ENCODE peak calls at places on chromosomes 13 and 19, in ten cellular contexts. L is foreskin fibroblast, V is endodermal cell, Q is fibroblast of lung, M is PC-9, B is epithelial cell of proximal tubule, P is HFF-Myc, D is heart right ventricle, Z is kidney, I is astrocyte of the spinal cord. G is an unnamed sample.

GRCh38 chr19:29524912-29525870 is 603 bp upstream of the VSTM2B start:
- DNase-seq in P (no peak), Z (peak), Q (no peak), L (no peak), I (no peak), B (no peak), V (peak), D (no peak), M (no peak), G (no peak)

GRCh38 chr19:34851277-34851804 is 75.4 kb upstream of the ZNF30 start:
- DNase-seq in M (no peak), D (no peak), I (no peak), L (no peak), Z (no peak), B (no peak), Q (no peak), V (peak), P (no peak), G (no peak)

GRCh38 chr19:30064021-30064699 is 122.1 kb downstream of the URI1 start:
- DNase-seq in B (no peak), Q (no peak), L (no peak), Z (peak), I (no peak), P (no peak), D (no peak), V (peak), M (no peak), G (no peak)

GRCh38 chr19:7467009-7467989 is 21.5 kb downstream of the PEX11G start:
- DNase-seq in B (no peak), I (no peak), P (no peak), Z (no peak), V (no peak), Q (no peak), D (no peak), M (no peak), L (no peak), G (no peak)

GRCh38 chr13:110232756-110233155 is 74.2 kb downstream of the COL4A1 start:
- DNase-seq in Z (no peak), Q (no peak), V (peak), L (peak), D (peak), P (peak), B (no peak), M (no peak), I (no peak), G (no peak)

GRCh38 chr19:53912653-53913052 is 3.6 kb downstream of the CACNG7 start:
- DNase-seq in M (no peak), Z (peak), P (no peak), V (peak), I (no peak), Q (no peak), L (no peak), D (no peak), B (no peak), G (no peak)

GRCh38 chr19:41264581-41265375 is 606 bp downstream of the HNRNPUL1 start:
- DNase-seq in D (peak), P (no peak), I (peak), Z (peak), L (peak), Q (peak), M (peak), B (no peak), V (peak), G (no peak)

GRCh38 chr13:26658972-26659371 is 101.5 kb downstream of the WASF3 start:
- DNase-seq in I (no peak), V (no peak), B (no peak), P (no peak), Q (no peak), M (no peak), Z (no peak), D (no peak), L (no peak), G (no peak)

GRCh38 chr13:98155475-98156111 is 12.7 kb downstream of the FARP1 start:
- DNase-seq in B (no peak), M (no peak), L (peak), Z (no peak), I (peak), Q (peak), P (no peak), V (no peak), D (peak), G (no peak)

GRCh38 chr13:22837980-22838615 is 342.7 kb upstream of the SGCG start:
- DNase-seq in P (no peak), I (no peak), Z (no peak), D (no peak), M (no peak), V (no peak), L (peak), Q (no peak), B (no peak), G (no peak)
- H3K4me3 ChIP-seq in P (no peak), I (peak), Z (peak), D (peak), M (no peak), V (no peak), L (no peak), Q (peak), B (peak), G (no peak)

GRCh38 chr13:106623799-106624198 is 55.9 kb upstream of the ARGLU1 start:
- DNase-seq in D (no peak), B (no peak), L (no peak), Q (no peak), I (no peak), M (no peak), V (no peak), Z (no peak), P (no peak), G (no peak)

GRCh38 chr13:106617561-106617960 is 49.6 kb upstream of the ARGLU1 start:
- DNase-seq in M (peak), Z (no peak), B (peak), P (no peak), I (peak), V (peak), L (peak), Q (peak), D (no peak), G (no peak)

GRCh38 chr13:106621833-106622232 is 53.9 kb upstream of the ARGLU1 start:
- DNase-seq in D (no peak), B (no peak), P (no peak), Q (no peak), L (no peak), V (no peak), Z (no peak), I (no peak), M (no peak), G (no peak)

GRCh38 chr13:106616729-106617128 is 48.8 kb upstream of the ARGLU1 start:
- DNase-seq in P (no peak), I (no peak), Z (no peak), L (no peak), D (no peak), V (no peak), Q (no peak), M (no peak), B (no peak), G (no peak)

DNA sequence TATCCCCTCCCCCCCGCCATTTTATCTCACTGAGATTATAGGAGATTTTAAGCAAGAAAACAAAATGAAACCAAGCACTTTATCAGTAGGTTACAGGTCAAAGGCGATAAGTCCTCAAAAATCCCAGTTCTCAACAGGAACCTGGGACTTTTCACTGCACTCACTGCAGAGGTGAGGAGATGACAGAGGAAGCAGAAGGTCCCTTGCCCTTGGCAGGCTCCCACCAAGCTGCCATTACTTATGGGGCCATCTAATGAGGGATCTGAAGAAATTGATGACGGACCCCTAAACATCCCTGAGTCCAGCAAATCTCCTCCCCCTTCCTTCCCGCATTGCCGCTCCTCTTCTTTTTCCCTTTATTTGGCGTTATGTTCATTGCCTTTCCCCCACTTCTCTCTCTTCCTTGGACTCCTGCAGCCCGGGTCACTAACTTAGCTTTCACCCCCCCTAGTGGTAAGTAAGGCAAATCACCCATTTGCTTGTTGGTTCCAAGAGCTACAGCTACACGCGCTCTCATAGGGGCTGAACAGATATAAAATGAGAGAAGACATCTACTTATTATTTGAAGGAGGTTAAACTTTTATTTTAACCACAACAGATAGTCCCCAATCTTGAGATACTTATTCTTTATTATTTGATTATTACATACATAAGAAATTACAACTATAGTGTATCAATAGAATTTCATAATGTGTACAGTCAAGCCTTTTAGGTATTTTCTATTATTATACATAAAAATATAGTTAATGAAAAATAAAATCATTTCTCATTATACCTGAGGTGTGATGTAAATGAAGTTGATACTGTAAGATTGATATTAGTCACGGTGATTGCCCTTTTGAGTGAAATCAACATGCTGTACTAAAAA is 52.0 kb upstream of the ARGLU1 start:
- DNase-seq in I (peak), D (peak), V (peak), M (peak), P (peak), Z (no peak), L (peak), Q (peak), B (no peak), G (no peak)
- H3K4me3 ChIP-seq in I (no peak), D (peak), V (no peak), M (no peak), P (no peak), Z (peak), L (no peak), Q (no peak), B (no peak), G (no peak)

GRCh38 chr13:23570099-23570926 is at the start of gene TNFRSF19:
- DNase-seq in I (peak), L (peak), P (peak), D (peak), B (no peak), Q (peak), M (no peak), V (peak), Z (no peak), G (no peak)
- H3K4me3 ChIP-seq in I (peak), L (peak), P (peak), D (peak), B (no peak), Q (peak), M (no peak), V (peak), Z (peak), G (peak)

GRCh38 chr19:55275851-55276719 is 3.8 kb downstream of the HSPBP1 start:
- DNase-seq in B (no peak), I (no peak), D (no peak), P (no peak), Q (no peak), L (no peak), V (no peak), M (no peak), Z (no peak), G (no peak)
- H3K4me3 ChIP-seq in B (no peak), I (no peak), D (no peak), P (no peak), Q (no peak), L (no peak), V (no peak), M (no peak), Z (no peak), G (no peak)

GRCh38 chr19:3606174-3606689 is 443 bp downstream of the TBXA2R start:
- DNase-seq in Q (no peak), B (no peak), Z (peak), M (peak), P (no peak), D (no peak), L (no peak), I (no peak), V (peak), G (no peak)
- H3K4me3 ChIP-seq in Q (peak), B (peak), Z (peak), M (peak), P (peak), D (peak), L (peak), I (peak), V (peak), G (peak)

GRCh38 chr13:36888645-36889044 is 31.4 kb downstream of the SMAD9 start:
- DNase-seq in Z (no peak), Q (peak), V (no peak), D (no peak), L (no peak), I (peak), B (no peak), P (no peak), M (no peak), G (no peak)

GRCh38 chr13:36885901-36886300 is 34.1 kb downstream of the SMAD9 start:
- DNase-seq in Q (no peak), P (no peak), Z (no peak), V (no peak), I (no peak), M (no peak), L (no peak), D (no peak), B (no peak), G (no peak)

GRCh38 chr13:36887758-36888521 is 32.1 kb downstream of the SMAD9 start:
- DNase-seq in B (no peak), P (no peak), D (no peak), I (no peak), L (no peak), Z (no peak), Q (peak), V (peak), M (no peak), G (no peak)

GRCh38 chr13:36891752-36892151 is 28.3 kb downstream of the SMAD9 start:
- DNase-seq in D (no peak), I (no peak), B (no peak), Z (no peak), M (no peak), P (no peak), Q (peak), V (no peak), L (no peak), G (no peak)
- H3K4me3 ChIP-seq in D (no peak), I (no peak), B (no peak), Z (no peak), M (no peak), P (no peak), Q (no peak), V (no peak), L (no peak), G (no peak)

GRCh38 chr19:640156-640548 is 473 bp downstream of the FGF22 start:
- DNase-seq in B (no peak), M (no peak), D (no peak), P (no peak), L (no peak), V (no peak), I (no peak), Q (no peak), Z (no peak), G (no peak)
- H3K4me3 ChIP-seq in B (peak), M (peak), D (no peak), P (no peak), L (no peak), V (no peak), I (no peak), Q (peak), Z (no peak), G (peak)

G was measured in LNCaP clone FGC.